ENCODE peak calls at places on chromosomes 12 and 14, in four cellular contexts. Q is body of pancreas, M is heart right ventricle, T is left ventricle myocardium inferior. A is an unnamed sample.

GRCh38 chr14:89061696-89062095 is 237.2 kb downstream of the TTC8 start:
- DNase-seq in Q (no peak), M (no peak), T (no peak), A (no peak)

GRCh38 chr12:92827836-92828431 is 101.2 kb downstream of the EEA1 start:
- DNase-seq in Q (no peak), M (no peak), T (no peak), A (no peak)

GRCh38 chr12:27333311-27334009 is 824 bp downstream of the BMAL2 start:
- DNase-seq in Q (peak), M (peak), T (peak), A (no peak)

GRCh38 chr14:85461432-85462133 is 68.4 kb upstream of the FLRT2 start:
- DNase-seq in Q (no peak), M (no peak), T (no peak), A (no peak)

GRCh38 chr12:50351120-50352043 is 45.0 kb downstream of the FAM186A start:
- DNase-seq in Q (peak), M (peak), T (no peak), A (no peak)

GRCh38 chr12:15485466-15485865 is 163.2 kb downstream of the PTPRO start:
- DNase-seq in Q (no peak), M (no peak), T (no peak), A (no peak)

GRCh38 chr14:99572173-99572999 is 31.6 kb downstream of the CCDC85C start:
- DNase-seq in Q (peak), M (no peak), T (no peak), A (no peak)

GRCh38 chr12:62522984-62523383 is 56.4 kb downstream of the MON2 start:
- DNase-seq in Q (no peak), M (no peak), T (no peak), A (no peak)

GRCh38 chr14:31927348-31927826 is 149.7 kb upstream of the ARHGAP5 start:
- DNase-seq in Q (no peak), M (peak), T (peak), A (no peak)

DNA sequence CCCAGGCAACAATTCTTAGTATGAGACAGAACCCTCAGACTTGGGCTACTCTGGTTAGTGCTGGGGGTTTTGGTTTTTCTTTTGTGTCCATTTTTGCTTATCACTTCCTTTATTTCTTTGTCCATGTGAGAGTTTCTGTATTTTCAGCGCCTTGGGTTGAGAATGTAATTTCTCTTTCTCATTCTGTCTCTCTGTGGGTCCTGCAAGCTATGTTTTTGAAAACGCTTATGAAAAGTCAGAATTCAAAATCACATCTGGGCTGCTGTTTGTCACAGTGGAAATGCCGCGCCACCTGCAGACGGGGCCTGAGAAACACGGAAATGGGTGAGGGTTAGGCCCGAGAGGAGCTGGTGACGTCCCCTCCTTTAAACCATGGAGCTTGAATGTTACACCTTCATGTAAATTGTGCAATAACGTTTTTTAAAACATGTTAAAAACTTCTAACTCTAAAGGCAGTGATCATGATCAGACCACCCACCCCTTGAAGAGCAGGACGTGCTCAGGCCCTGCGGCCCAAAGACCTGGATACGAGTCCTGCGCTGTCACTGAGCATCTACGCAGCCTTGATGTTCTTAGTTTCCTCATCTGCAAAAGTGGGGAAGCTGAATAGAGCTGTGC is 26.1 kb downstream of the JDP2 start:
- DNase-seq in Q (no peak), M (no peak), T (no peak), A (no peak)
- TF ChIP-seq CTCF in Q (no peak), M (no peak), T (no peak), A (no peak)

GRCh38 chr12:96354326-96354725 is 45.9 kb downstream of the CDK17 start:
- DNase-seq in Q (no peak), M (no peak), T (no peak), A (no peak)
- H3K27ac ChIP-seq in Q (no peak), M (no peak), T (no peak), A (no peak)

GRCh38 chr14:73788871-73789590 is 62.6 kb upstream of the PTGR2 start:
- DNase-seq in Q (no peak), M (no peak), T (no peak), A (no peak)
- H3K4me3 ChIP-seq in Q (no peak), M (no peak), T (no peak), A (no peak)

GRCh38 chr14:25944020-25944419 is 653.8 kb downstream of the NOVA1 start:
- DNase-seq in Q (no peak), M (no peak), T (no peak), A (no peak)

GRCh38 chr14:25942090-25942489 is 655.7 kb downstream of the NOVA1 start:
- DNase-seq in Q (no peak), M (no peak), T (no peak), A (no peak)

GRCh38 chr14:25945746-25946145 is 652.1 kb downstream of the NOVA1 start:
- DNase-seq in Q (no peak), M (no peak), T (no peak), A (no peak)

DNA sequence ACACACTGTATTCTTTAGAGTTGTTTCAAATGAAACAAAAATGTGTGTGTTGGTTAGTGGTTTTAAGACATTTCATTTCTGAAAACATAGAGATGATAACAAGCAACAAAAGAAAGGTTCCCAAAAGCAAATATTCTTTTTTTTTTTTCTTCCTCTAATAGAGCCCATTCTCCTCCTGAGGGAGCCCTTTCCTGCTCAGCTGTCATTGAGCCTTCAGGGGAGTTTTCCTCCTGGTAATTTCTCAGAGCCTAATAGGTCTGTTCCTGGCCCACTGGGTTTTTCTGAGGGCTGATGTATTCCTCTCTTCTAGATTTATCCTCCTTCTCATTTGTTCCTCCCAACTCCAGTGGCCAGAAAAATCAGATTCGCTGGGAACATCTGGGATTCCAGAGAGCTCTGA is 654.5 kb downstream of the NOVA1 start:
- DNase-seq in Q (no peak), M (no peak), T (no peak), A (no peak)
- TF ChIP-seq CTCF in Q (no peak), M (no peak), T (no peak), A (no peak)

A was measured in coronary artery.